ENCODE peak calls at places on chromosomes 3 and 15, in five cellular contexts. One of them, this sample, is unnamed. For H3K9me3 and H3K79me2, the result is how much of the 10 kb centered on the place peaks cover.

GRCh38 chr3:186930639-186931486 is 537 bp downstream of the ST6GAL1 start:
- DNase-seq in endothelial cell of umbilical vein: peak
- DNase-seq in osteoblast: no peak
- DNase-seq in PC-3: peak
- DNase-seq in Karpas-422: peak
- DNase-seq in this sample: peak

GRCh38 chr3:41717591-41718093 is 244.3 kb downstream of the ULK4 start:
- DNase-seq in PC-3: no peak
- DNase-seq in Karpas-422: no peak
- DNase-seq in osteoblast: no peak
- DNase-seq in endothelial cell of umbilical vein: no peak
- DNase-seq in this sample: no peak

GRCh38 chr3:16849795-16850194 is 35.0 kb upstream of the PLCL2 start:
- DNase-seq in endothelial cell of umbilical vein: peak
- DNase-seq in osteoblast: peak
- DNase-seq in Karpas-422: no peak
- DNase-seq in PC-3: no peak
- DNase-seq in this sample: peak

GRCh38 chr15:42276762-42277161 is 3.5 kb upstream of the TMEM87A start:
- DNase-seq in endothelial cell of umbilical vein: no peak
- DNase-seq in Karpas-422: no peak
- DNase-seq in PC-3: no peak
- DNase-seq in osteoblast: no peak
- DNase-seq in this sample: no peak

GRCh38 chr3:42601898-42602581 is 1.6 kb downstream of the NKTR start:
- DNase-seq in PC-3: peak
- DNase-seq in Karpas-422: peak
- DNase-seq in osteoblast: no peak
- DNase-seq in endothelial cell of umbilical vein: peak
- DNase-seq in this sample: peak

GRCh38 chr3:149010504-149010951 is 19.2 kb downstream of the GYG1 start:
- DNase-seq in PC-3: peak
- DNase-seq in Karpas-422: no peak
- DNase-seq in endothelial cell of umbilical vein: no peak
- DNase-seq in osteoblast: no peak
- DNase-seq in this sample: no peak

GRCh38 chr15:67685008-67685599 is 140.2 kb upstream of the SKOR1 start:
- DNase-seq in endothelial cell of umbilical vein: peak
- DNase-seq in osteoblast: no peak
- DNase-seq in Karpas-422: no peak
- DNase-seq in PC-3: peak
- DNase-seq in this sample: peak

GRCh38 chr3:187101184-187102072 is 37.9 kb downstream of the RPL39L start:
- DNase-seq in osteoblast: no peak
- DNase-seq in endothelial cell of umbilical vein: peak
- DNase-seq in PC-3: no peak
- DNase-seq in Karpas-422: peak
- DNase-seq in this sample: peak

GRCh38 chr3:176633511-176633910 is 563.8 kb downstream of the TBL1XR1 start:
- DNase-seq in PC-3: peak
- DNase-seq in osteoblast: no peak
- DNase-seq in Karpas-422: no peak
- DNase-seq in endothelial cell of umbilical vein: no peak
- DNase-seq in this sample: no peak

GRCh38 chr3:184568918-184569829 is 7.6 kb downstream of the EPHB3 start:
- DNase-seq in osteoblast: peak
- DNase-seq in PC-3: peak
- DNase-seq in Karpas-422: no peak
- DNase-seq in endothelial cell of umbilical vein: peak
- DNase-seq in this sample: peak

GRCh38 chr3:98777801-98778220 is 14.7 kb downstream of the ST3GAL6 start:
- DNase-seq in endothelial cell of umbilical vein: peak
- DNase-seq in PC-3: peak
- DNase-seq in osteoblast: peak
- DNase-seq in Karpas-422: peak
- DNase-seq in this sample: peak

GRCh38 chr3:59540241-59540640 is 490.4 kb upstream of the CFAP20DC start:
- DNase-seq in Karpas-422: no peak
- DNase-seq in osteoblast: no peak
- DNase-seq in PC-3: peak
- DNase-seq in endothelial cell of umbilical vein: no peak
- DNase-seq in this sample: peak

GRCh38 chr3:182731764-182732163 is 61.5 kb upstream of the ATP11B start:
- DNase-seq in endothelial cell of umbilical vein: no peak
- DNase-seq in osteoblast: no peak
- DNase-seq in Karpas-422: no peak
- DNase-seq in PC-3: no peak
- DNase-seq in this sample: no peak

GRCh38 chr3:131526801-131527347 is 24.1 kb upstream of the MRPL3 start:
- DNase-seq in endothelial cell of umbilical vein: peak
- DNase-seq in osteoblast: peak
- DNase-seq in PC-3: peak
- DNase-seq in Karpas-422: no peak
- DNase-seq in this sample: peak

GRCh38 chr15:61315471-61315870 is 86.4 kb upstream of the RORA start:
- DNase-seq in Karpas-422: no peak
- DNase-seq in osteoblast: no peak
- DNase-seq in PC-3: peak
- DNase-seq in endothelial cell of umbilical vein: no peak
- DNase-seq in this sample: no peak

GRCh38 chr3:48567500-48567899 is 3.9 kb upstream of the UCN2 start:
- DNase-seq in endothelial cell of umbilical vein: no peak
- DNase-seq in Karpas-422: no peak
- DNase-seq in PC-3: no peak
- DNase-seq in osteoblast: peak
- DNase-seq in this sample: no peak

GRCh38 chr3:16487506-16488175 is 25.9 kb downstream of the RFTN1 start:
- DNase-seq in PC-3: no peak
- DNase-seq in osteoblast: no peak
- DNase-seq in endothelial cell of umbilical vein: no peak
- DNase-seq in Karpas-422: no peak
- DNase-seq in this sample: no peak

GRCh38 chr15:58547628-58548307 is 116.0 kb downstream of the LIPC start:
- DNase-seq in PC-3: peak
- DNase-seq in osteoblast: no peak
- DNase-seq in Karpas-422: no peak
- DNase-seq in endothelial cell of umbilical vein: no peak
- DNase-seq in this sample: no peak

GRCh38 chr15:62241135-62241770 is 76.2 kb upstream of the C2CD4B start:
- DNase-seq in PC-3: peak
- DNase-seq in endothelial cell of umbilical vein: peak
- DNase-seq in Karpas-422: peak
- DNase-seq in osteoblast: no peak
- DNase-seq in this sample: peak

GRCh38 chr3:123060054-123060453 is 6.8 kb upstream of the PDIA5 start:
- DNase-seq in PC-3: no peak
- DNase-seq in Karpas-422: no peak
- DNase-seq in osteoblast: no peak
- DNase-seq in endothelial cell of umbilical vein: no peak
- DNase-seq in this sample: no peak

GRCh38 chr3:40505599-40506462 is at the start of gene ZNF620:
- DNase-seq in Karpas-422: peak
- DNase-seq in endothelial cell of umbilical vein: peak
- DNase-seq in osteoblast: no peak
- DNase-seq in PC-3: peak
- DNase-seq in this sample: peak

GRCh38 chr3:53195602-53196574 is 34.9 kb downstream of the PRKCD start:
- DNase-seq in Karpas-422: peak
- DNase-seq in osteoblast: peak
- DNase-seq in endothelial cell of umbilical vein: peak
- DNase-seq in PC-3: peak
- DNase-seq in this sample: peak

GRCh38 chr15:98722645-98723044 is 74.3 kb downstream of the IGF1R start:
- DNase-seq in PC-3: no peak
- DNase-seq in Karpas-422: no peak
- DNase-seq in osteoblast: no peak
- DNase-seq in endothelial cell of umbilical vein: no peak
- DNase-seq in this sample: no peak

GRCh38 chr3:152835311-152836102 is 576 bp downstream of the P2RY1 start:
- DNase-seq in Karpas-422: no peak
- DNase-seq in endothelial cell of umbilical vein: peak
- DNase-seq in osteoblast: peak
- DNase-seq in PC-3: peak
- DNase-seq in this sample: peak

GRCh38 chr3:29156071-29156715 is 124.7 kb upstream of the RBMS3 start:
- DNase-seq in osteoblast: no peak
- DNase-seq in endothelial cell of umbilical vein: no peak
- DNase-seq in Karpas-422: no peak
- DNase-seq in PC-3: no peak
- DNase-seq in this sample: no peak

GRCh38 chr3:190491533-190492054 is 22.3 kb upstream of the IL1RAP start:
- DNase-seq in PC-3: peak
- DNase-seq in endothelial cell of umbilical vein: no peak
- DNase-seq in osteoblast: no peak
- DNase-seq in Karpas-422: no peak
- DNase-seq in this sample: no peak

GRCh38 chr3:71520186-71521020 is 63.1 kb downstream of the FOXP1 start:
- DNase-seq in osteoblast: no peak
- DNase-seq in PC-3: peak
- DNase-seq in Karpas-422: peak
- DNase-seq in endothelial cell of umbilical vein: no peak
- DNase-seq in this sample: no peak

GRCh38 chr3:27454914-27455313 is 29.3 kb downstream of the SLC4A7 start:
- DNase-seq in endothelial cell of umbilical vein: peak
- DNase-seq in osteoblast: no peak
- DNase-seq in PC-3: no peak
- DNase-seq in Karpas-422: no peak
- DNase-seq in this sample: peak

GRCh38 chr3:40116478-40117162 is 192.9 kb upstream of the EIF1B start:
- DNase-seq in Karpas-422: no peak
- DNase-seq in osteoblast: peak
- DNase-seq in endothelial cell of umbilical vein: peak
- DNase-seq in PC-3: peak
- DNase-seq in this sample: peak

GRCh38 chr3:131178710-131179375 is 152.2 kb downstream of the NEK11 start:
- DNase-seq in osteoblast: no peak
- DNase-seq in Karpas-422: peak
- DNase-seq in PC-3: no peak
- DNase-seq in endothelial cell of umbilical vein: no peak
- DNase-seq in this sample: no peak

GRCh38 chr3:26193558-26193957 is 403.7 kb downstream of the OXSM start:
- DNase-seq in osteoblast: no peak
- DNase-seq in PC-3: no peak
- DNase-seq in Karpas-422: no peak
- DNase-seq in endothelial cell of umbilical vein: no peak
- DNase-seq in this sample: no peak
- H3K9me3 ChIP-seq in osteoblast: under half
- H3K9me3 ChIP-seq in PC-3: under half
- H3K9me3 ChIP-seq in Karpas-422: under half
- H3K9me3 ChIP-seq in endothelial cell of umbilical vein: under half
- H3K9me3 ChIP-seq in this sample: under half

GRCh38 chr3:5192568-5193319 is 5.2 kb downstream of the EDEM1 start:
- DNase-seq in Karpas-422: no peak
- DNase-seq in osteoblast: no peak
- DNase-seq in PC-3: peak
- DNase-seq in endothelial cell of umbilical vein: no peak
- DNase-seq in this sample: no peak
- H3K79me2 ChIP-seq in Karpas-422: half or more
- H3K79me2 ChIP-seq in osteoblast: half or more
- H3K79me2 ChIP-seq in PC-3: half or more
- H3K79me2 ChIP-seq in endothelial cell of umbilical vein: half or more
- H3K79me2 ChIP-seq in this sample: half or more

GRCh38 chr3:69712933-69713332 is 26.3 kb upstream of the MITF start:
- DNase-seq in Karpas-422: no peak
- DNase-seq in PC-3: no peak
- DNase-seq in endothelial cell of umbilical vein: no peak
- DNase-seq in osteoblast: no peak
- DNase-seq in this sample: no peak

GRCh38 chr3:69710153-69710977 is 28.9 kb upstream of the MITF start:
- DNase-seq in osteoblast: peak
- DNase-seq in PC-3: peak
- DNase-seq in Karpas-422: no peak
- DNase-seq in endothelial cell of umbilical vein: no peak
- DNase-seq in this sample: peak

GRCh38 chr3:69715204-69715603 is 24.1 kb upstream of the MITF start:
- DNase-seq in PC-3: no peak
- DNase-seq in osteoblast: no peak
- DNase-seq in endothelial cell of umbilical vein: no peak
- DNase-seq in Karpas-422: no peak
- DNase-seq in this sample: no peak

GRCh38 chr3:69716119-69716518 is 23.1 kb upstream of the MITF start:
- DNase-seq in PC-3: no peak
- DNase-seq in osteoblast: no peak
- DNase-seq in endothelial cell of umbilical vein: no peak
- DNase-seq in Karpas-422: no peak
- DNase-seq in this sample: peak

DNA sequence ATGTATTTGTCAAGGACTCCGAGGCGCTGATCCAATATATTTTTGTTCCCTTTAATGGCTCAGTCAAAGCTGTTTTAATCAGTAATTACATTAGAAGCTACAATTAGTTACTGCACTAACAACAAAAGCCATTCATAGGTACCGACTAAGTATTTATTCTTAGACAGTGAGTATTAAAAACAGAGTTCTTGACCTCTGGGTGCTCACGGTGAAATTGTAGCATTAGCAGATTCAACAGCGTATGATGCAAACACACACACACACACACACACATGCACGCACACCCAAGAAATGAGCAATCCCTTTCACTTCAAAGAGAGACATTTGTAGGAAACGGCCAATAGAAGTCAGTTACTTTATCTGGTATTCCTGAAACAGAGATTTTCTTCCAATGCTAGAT is 27.0 kb upstream of the MITF start:
- DNase-seq in PC-3: no peak
- DNase-seq in Karpas-422: no peak
- DNase-seq in endothelial cell of umbilical vein: no peak
- DNase-seq in osteoblast: no peak
- DNase-seq in this sample: no peak
- H3K9me3 ChIP-seq in PC-3: under half
- H3K9me3 ChIP-seq in Karpas-422: under half
- H3K9me3 ChIP-seq in endothelial cell of umbilical vein: under half
- H3K9me3 ChIP-seq in osteoblast: under half
- H3K9me3 ChIP-seq in this sample: under half

GRCh38 chr15:65553691-65554090 is 23.4 kb downstream of the HACD3 start:
- DNase-seq in osteoblast: no peak
- DNase-seq in PC-3: no peak
- DNase-seq in Karpas-422: no peak
- DNase-seq in endothelial cell of umbilical vein: no peak
- DNase-seq in this sample: no peak
- H3K79me2 ChIP-seq in osteoblast: under half
- H3K79me2 ChIP-seq in PC-3: under half
- H3K79me2 ChIP-seq in Karpas-422: half or more
- H3K79me2 ChIP-seq in endothelial cell of umbilical vein: under half
- H3K79me2 ChIP-seq in this sample: half or more

GRCh38 chr3:136898549-136898948 is 36.5 kb downstream of the NCK1 start:
- DNase-seq in endothelial cell of umbilical vein: peak
- DNase-seq in PC-3: no peak
- DNase-seq in Karpas-422: no peak
- DNase-seq in osteoblast: no peak
- DNase-seq in this sample: no peak

GRCh38 chr3:136898954-136899353 is 36.9 kb downstream of the NCK1 start:
- DNase-seq in Karpas-422: no peak
- DNase-seq in PC-3: no peak
- DNase-seq in endothelial cell of umbilical vein: peak
- DNase-seq in osteoblast: no peak
- DNase-seq in this sample: no peak

GRCh38 chr3:136899622-136900158 is 37.7 kb downstream of the NCK1 start:
- DNase-seq in endothelial cell of umbilical vein: peak
- DNase-seq in PC-3: no peak
- DNase-seq in osteoblast: no peak
- DNase-seq in Karpas-422: no peak
- DNase-seq in this sample: no peak

GRCh38 chr3:136903899-136904298 is 41.9 kb downstream of the NCK1 start:
- DNase-seq in PC-3: no peak
- DNase-seq in endothelial cell of umbilical vein: no peak
- DNase-seq in Karpas-422: no peak
- DNase-seq in osteoblast: no peak
- DNase-seq in this sample: no peak

GRCh38 chr3:136901391-136901790 is 39.4 kb downstream of the NCK1 start:
- DNase-seq in PC-3: no peak
- DNase-seq in osteoblast: no peak
- DNase-seq in Karpas-422: no peak
- DNase-seq in endothelial cell of umbilical vein: peak
- DNase-seq in this sample: no peak
- H3K9me3 ChIP-seq in PC-3: under half
- H3K9me3 ChIP-seq in osteoblast: under half
- H3K9me3 ChIP-seq in Karpas-422: under half
- H3K9me3 ChIP-seq in endothelial cell of umbilical vein: under half
- H3K9me3 ChIP-seq in this sample: under half

This sample was measured in GM23248.